ENCODE peak calls at places on chromosomes 7 and 10, in six cellular contexts. B, M, H, N, U and I are unnamed samples.

GRCh38 chr10:17001961-17002749 is 127.5 kb downstream of the CUBN start:
- DNase-seq in B (no peak), M (no peak), H (peak), N (peak), U (peak), I (no peak)

GRCh38 chr10:30070001-30070759 is 10.8 kb upstream of the JCAD start:
- DNase-seq in B (no peak), M (no peak), H (peak), N (peak), U (peak), I (no peak)

GRCh38 chr10:86291616-86292340 is 74.8 kb downstream of the GRID1 start:
- DNase-seq in B (no peak), M (peak), H (no peak), N (no peak), U (no peak), I (peak)

GRCh38 chr7:134613623-134614347 is 32.9 kb upstream of the BPGM start:
- DNase-seq in B (no peak), M (no peak), H (peak), N (peak), U (peak), I (no peak)

GRCh38 chr10:62278461-62278910 is 9.8 kb upstream of the RTKN2 start:
- DNase-seq in B (no peak), M (no peak), H (peak), N (peak), U (peak), I (no peak)

GRCh38 chr7:2934984-2935740 is 91.1 kb upstream of the GNA12 start:
- DNase-seq in B (peak), M (no peak), H (no peak), N (no peak), U (no peak), I (no peak)

GRCh38 chr7:1692500-1693418 is 22.7 kb downstream of the ELFN1 start:
- DNase-seq in B (no peak), M (no peak), H (no peak), N (no peak), U (no peak), I (no peak)

GRCh38 chr7:37076668-37077067 is 352.4 kb upstream of the AOAH start:
- DNase-seq in B (no peak), M (no peak), H (no peak), N (no peak), U (no peak), I (no peak)

GRCh38 chr10:9781681-9782080 is 1236.0 kb upstream of the CELF2 start:
- DNase-seq in B (no peak), M (no peak), H (peak), N (no peak), U (peak), I (no peak)

GRCh38 chr7:92967238-92967637 is 130.9 kb upstream of the CDK6 start:
- DNase-seq in B (no peak), M (no peak), H (no peak), N (no peak), U (no peak), I (no peak)

GRCh38 chr10:76209135-76209534 is 777.7 kb downstream of the LRMDA start:
- DNase-seq in B (no peak), M (no peak), H (no peak), N (peak), U (no peak), I (no peak)

GRCh38 chr7:36946401-36946739 is 222.1 kb upstream of the AOAH start:
- DNase-seq in B (no peak), M (no peak), H (no peak), N (no peak), U (no peak), I (no peak)

GRCh38 chr7:67758551-67758950 is 761.9 kb downstream of the TYW1 start:
- DNase-seq in B (no peak), M (no peak), H (no peak), N (no peak), U (no peak), I (no peak)

GRCh38 chr10:24851595-24851994 is 100.8 kb downstream of the PRTFDC1 start:
- DNase-seq in B (no peak), M (peak), H (peak), N (no peak), U (peak), I (peak)

GRCh38 chr10:130038611-130039109 is 72.0 kb downstream of the C10orf143 start:
- DNase-seq in B (no peak), M (no peak), H (no peak), N (no peak), U (no peak), I (no peak)

GRCh38 chr10:130038019-130038555 is 72.5 kb downstream of the C10orf143 start:
- DNase-seq in B (no peak), M (no peak), H (no peak), N (no peak), U (no peak), I (no peak)

GRCh38 chr10:130039141-130039540 is 71.5 kb downstream of the C10orf143 start:
- DNase-seq in B (no peak), M (no peak), H (no peak), N (no peak), U (no peak), I (no peak)

GRCh38 chr10:130037169-130037661 is 73.1 kb upstream of the EBF3 start:
- DNase-seq in B (no peak), M (no peak), H (no peak), N (no peak), U (no peak), I (no peak)

DNA sequence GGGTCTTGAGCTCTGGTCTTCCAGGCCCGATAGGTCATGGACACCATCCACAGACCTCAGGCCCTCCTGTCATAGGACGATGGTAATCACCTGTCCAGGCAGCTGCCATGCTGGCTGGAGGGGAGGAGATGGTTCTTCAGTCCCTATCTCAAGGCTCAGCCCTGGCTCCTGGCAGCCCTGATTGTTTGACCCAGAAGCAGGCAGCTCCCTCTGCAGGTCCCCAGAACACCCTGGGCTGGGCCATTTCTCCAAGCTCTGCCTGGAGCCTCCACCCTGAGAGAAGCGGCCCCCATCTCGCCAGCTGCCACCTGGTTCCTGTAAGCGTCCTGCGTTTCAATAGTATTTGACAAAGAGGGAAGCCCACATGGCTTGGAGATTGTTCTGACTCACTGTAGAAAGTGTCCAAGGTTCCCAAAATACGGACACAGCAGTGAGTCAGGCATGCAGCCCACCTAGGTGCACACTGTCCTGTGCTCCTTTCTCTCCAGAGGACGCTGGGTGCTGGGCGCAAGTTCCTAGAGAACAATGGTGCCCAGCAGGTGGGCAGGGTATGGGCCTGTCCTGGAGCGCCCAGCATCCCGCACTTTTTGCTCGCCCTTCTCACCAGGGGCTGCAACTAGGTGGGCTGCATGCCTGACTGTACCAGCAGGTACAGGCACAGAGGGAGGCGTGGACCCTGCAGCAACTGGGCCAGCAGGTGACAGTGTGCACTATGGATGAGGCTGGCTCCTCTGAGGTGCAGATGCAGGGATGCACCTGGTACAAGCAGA is 72.4 kb upstream of the EBF3 start:
- DNase-seq in B (no peak), M (no peak), H (no peak), N (no peak), U (no peak), I (no peak)
- TF ChIP-seq CTCF in B (no peak), M (no peak), H (no peak), N (no peak), U (no peak), I (no peak)

DNA sequence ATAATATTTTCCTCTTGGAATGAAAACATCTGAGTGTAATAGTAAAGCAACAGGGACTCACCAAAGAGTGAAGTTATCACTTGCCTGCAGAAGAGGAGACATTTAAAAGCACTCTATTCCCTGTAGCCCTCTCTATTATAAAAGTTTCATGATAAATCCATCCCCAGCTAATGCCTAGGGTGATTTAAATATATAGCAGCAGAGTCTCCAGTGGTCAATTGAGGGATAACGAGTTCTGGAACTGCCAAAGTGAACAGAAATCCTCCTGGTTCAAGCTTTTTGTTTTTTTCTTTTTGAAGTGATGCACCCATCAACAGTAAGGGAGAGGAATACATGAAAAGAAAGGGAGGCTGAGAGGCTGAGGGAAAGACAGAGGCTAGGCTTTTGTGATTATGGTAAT is 87.3 kb downstream of the EVX1 start:
- DNase-seq in B (no peak), M (no peak), H (no peak), N (no peak), U (no peak), I (no peak)
- TF ChIP-seq CTCF in B (no peak), M (no peak), H (no peak), N (peak), U (peak), I (no peak)

DNA sequence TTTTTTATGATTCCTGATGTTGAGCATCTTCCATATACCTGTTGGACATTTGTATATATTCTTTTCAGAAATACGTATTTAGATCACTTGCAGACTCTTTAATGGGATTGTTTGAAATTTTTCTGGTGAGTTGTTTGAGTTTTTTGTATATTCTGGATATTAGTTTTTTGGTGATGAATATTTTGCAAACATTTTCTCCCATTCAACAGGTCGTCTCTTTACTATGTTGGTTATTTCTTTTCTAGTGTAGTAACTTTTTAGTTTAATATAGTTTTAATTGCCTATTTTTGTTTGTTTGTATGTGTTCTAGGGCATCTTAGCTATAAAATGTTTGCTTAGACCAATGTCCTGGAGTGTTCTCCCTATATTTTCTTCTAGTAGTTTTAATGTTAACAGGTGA is 72.7 kb downstream of the ZWINT start:
- DNase-seq in B (no peak), M (no peak), H (no peak), N (no peak), U (no peak), I (no peak)
- TF ChIP-seq CTCF in B (no peak), M (no peak), H (no peak), N (no peak), U (no peak), I (no peak)

GRCh38 chr7:143975617-143976016 is 21.0 kb downstream of the OR2F1 start:
- DNase-seq in B (no peak), M (no peak), H (no peak), N (peak), U (no peak), I (no peak)
- TF ChIP-seq CTCF in B (no peak), M (no peak), H (no peak), N (peak), U (no peak), I (no peak)

DNA sequence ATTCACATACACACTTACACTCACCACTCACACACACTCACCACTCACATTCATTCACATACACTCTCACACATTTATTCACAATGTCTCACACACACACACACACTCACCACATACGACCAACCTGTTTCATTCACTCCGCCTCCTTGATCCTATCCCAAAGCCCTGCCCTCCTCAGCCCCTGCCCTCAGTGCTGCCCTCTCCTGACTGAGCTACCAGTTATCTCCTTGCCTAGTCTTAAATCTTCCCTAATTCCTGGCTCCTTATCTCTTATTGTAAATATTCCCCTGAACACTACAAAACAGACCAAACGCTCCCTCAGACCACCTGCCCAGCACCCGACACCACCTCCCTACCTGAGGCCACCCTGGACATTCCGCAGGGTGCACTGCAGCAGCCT is 26.1 kb upstream of the C10orf120 start:
- DNase-seq in B (no peak), M (no peak), H (no peak), N (no peak), U (no peak), I (no peak)
- TF ChIP-seq CTCF in B (no peak), M (no peak), H (no peak), N (no peak), U (no peak), I (no peak)

DNA sequence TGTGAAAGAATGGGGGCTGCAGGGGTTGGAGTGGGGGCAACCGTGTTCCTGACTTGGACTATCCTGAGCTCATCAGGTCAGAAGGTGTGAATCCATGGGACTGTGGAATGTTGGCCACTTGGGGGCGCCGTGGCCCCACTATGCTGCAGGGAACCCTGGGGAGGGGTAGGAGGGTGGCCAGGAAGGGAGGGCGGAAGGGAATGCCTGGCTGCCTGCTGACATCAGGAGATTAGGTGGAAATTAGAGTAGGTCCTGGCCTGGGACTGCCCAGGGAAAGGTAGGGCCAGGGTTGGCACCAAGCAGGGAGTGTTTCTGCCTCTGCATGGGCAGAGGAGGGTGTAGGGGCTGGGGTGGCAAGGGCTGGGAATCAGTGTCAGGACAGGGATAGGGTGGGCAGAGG is 65.8 kb upstream of the PRSS58 start:
- DNase-seq in B (no peak), M (no peak), H (no peak), N (no peak), U (no peak), I (no peak)
- TF ChIP-seq CTCF in B (peak), M (no peak), H (no peak), N (peak), U (no peak), I (peak)

DNA sequence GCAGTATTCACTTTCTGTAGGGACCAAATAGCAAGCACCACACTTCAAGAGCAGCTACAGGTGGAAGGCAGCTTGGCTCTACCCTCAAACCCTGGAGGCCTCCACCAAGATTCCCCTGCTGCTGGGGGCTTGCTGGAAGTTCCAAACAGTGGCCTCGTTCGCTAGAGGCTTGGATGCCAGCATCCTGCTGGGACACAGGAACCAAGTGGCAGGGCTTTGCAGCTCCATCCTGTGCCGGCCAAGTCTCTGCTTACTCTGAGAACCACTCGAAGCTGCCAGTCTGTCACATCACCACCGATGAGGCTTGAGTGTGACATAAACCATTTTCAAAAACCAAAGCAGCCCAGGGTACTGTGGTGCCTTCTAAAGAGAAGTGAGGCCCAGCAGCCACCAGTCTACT is 69.2 kb upstream of the UNC5B start:
- DNase-seq in B (no peak), M (no peak), H (no peak), N (no peak), U (no peak), I (peak)
- TF ChIP-seq CTCF in B (no peak), M (no peak), H (no peak), N (no peak), U (no peak), I (no peak)